ENCODE peak calls at places on chromosomes 6 and 20, in seven cellular contexts. B is naive thymus-derived CD4-positive, alpha-beta T cell; N is fibroblast of lung; Q is MM.1S; Y is tibial artery; E is left ventricle myocardium inferior; L is neuronal stem cell. T is an unnamed sample.

GRCh38 chr20:59665656-59666555 is 61.6 kb downstream of the PHACTR3 start:
- DNase-seq in Y (no peak), Q (no peak), B (no peak), N (no peak), L (no peak), E (no peak), T (no peak)

GRCh38 chr6:20827798-20828197 is 293.5 kb downstream of the CDKAL1 start:
- DNase-seq in Y (no peak), B (no peak), E (no peak), Q (no peak), N (peak; percentile 89), L (no peak), T (no peak)

GRCh38 chr6:69756357-69756756 is 40.5 kb downstream of the LMBRD1 start:
- DNase-seq in Y (no peak), N (no peak), Q (no peak), E (no peak), L (no peak), B (no peak), T (no peak)

GRCh38 chr20:32477594-32478512 is 107.3 kb downstream of the NOL4L start:
- DNase-seq in L (no peak), B (no peak), E (peak; percentile 14), N (no peak), Q (no peak), Y (no peak), T (no peak)

GRCh38 chr6:152765331-152765730 is 14.7 kb downstream of the VIP start:
- DNase-seq in E (no peak), N (no peak), Y (no peak), B (no peak), L (no peak), Q (no peak), T (no peak)

GRCh38 chr20:5757949-5758348 is 7.7 kb downstream of the SHLD1 start:
- DNase-seq in B (no peak), L (no peak), Y (no peak), N (no peak), E (no peak), Q (no peak), T (no peak)

GRCh38 chr6:37483917-37484785 is 15.5 kb downstream of the CCDC167 start:
- DNase-seq in B (peak; percentile 68), L (peak; percentile 61), E (peak; percentile 59), N (peak; percentile 30), Q (peak; percentile 25), Y (no peak), T (peak; percentile 59)

GRCh38 chr6:41577865-41578713 is 31.9 kb downstream of the FOXP4 start:
- DNase-seq in L (peak; percentile 89), N (peak; percentile 57), E (no peak), Q (no peak), Y (no peak), B (no peak), T (no peak)

GRCh38 chr6:143612186-143612585 is 65.6 kb upstream of the PHACTR2 start:
- DNase-seq in B (no peak), E (no peak), N (no peak), Y (no peak), L (no peak), Q (no peak), T (no peak)

GRCh38 chr20:44170796-44171410 is 16.1 kb downstream of the JPH2 start:
- DNase-seq in E (no peak), N (no peak), Y (no peak), B (no peak), L (no peak), Q (no peak), T (no peak)

GRCh38 chr6:127879685-127880084 is 21.2 kb downstream of the THEMIS start:
- DNase-seq in Q (peak; percentile 66), B (no peak), N (peak; percentile 26), E (no peak), Y (no peak), L (peak; percentile 27), T (no peak)

GRCh38 chr6:155340464-155341129 is 26.3 kb upstream of the TFB1M start:
- DNase-seq in E (no peak), N (peak; percentile 43), Q (no peak), Y (no peak), L (no peak), B (no peak), T (no peak)

GRCh38 chr6:155346957-155347356 is 32.7 kb upstream of the TFB1M start:
- DNase-seq in Q (no peak), Y (no peak), E (no peak), B (no peak), L (no peak), N (no peak), T (no peak)

GRCh38 chr6:155344341-155345006 is 30.2 kb upstream of the TFB1M start:
- DNase-seq in L (no peak), B (no peak), E (no peak), Q (no peak), Y (no peak), N (no peak), T (no peak)

DNA sequence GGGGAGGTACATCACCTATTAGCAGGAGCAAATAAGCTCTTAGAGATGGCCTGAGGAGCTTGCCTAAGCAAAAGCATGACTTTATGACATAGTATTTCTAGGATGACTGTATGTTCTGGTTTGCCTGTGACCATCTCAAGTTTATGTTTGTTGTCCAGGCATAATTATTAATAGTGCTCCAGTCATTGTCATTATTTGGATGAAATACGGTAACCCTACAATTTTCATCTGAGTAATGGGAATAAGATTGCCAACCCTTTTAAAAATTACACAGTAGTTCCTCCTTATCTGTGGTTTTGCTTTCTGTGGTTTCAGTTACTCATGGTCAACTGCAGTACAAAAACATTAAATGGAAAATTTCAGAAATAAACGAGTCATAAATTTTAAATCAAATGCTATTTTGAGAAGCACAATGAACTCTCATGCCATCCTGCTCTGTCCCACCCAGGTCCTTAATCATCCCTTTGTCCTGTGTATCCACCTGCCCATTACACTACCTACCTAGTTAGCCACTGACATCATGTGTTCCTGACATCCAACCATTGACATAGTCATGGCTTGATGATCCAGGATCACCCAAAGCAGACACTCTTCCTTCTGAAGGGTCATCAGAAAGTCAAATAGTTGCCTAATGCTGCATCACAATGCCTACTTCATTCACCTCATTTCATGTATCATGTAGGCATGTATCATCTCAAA is 27.0 kb upstream of the TFB1M start:
- DNase-seq in N (peak; percentile 49), E (no peak), Y (no peak), Q (no peak), L (no peak), B (no peak), T (no peak)
- H3K9me3 ChIP-seq in N (no peaks in the 10 kb centered on the region), E (peaks cover 62% of the 10 kb centered on the region), Y (no peaks in the 10 kb centered on the region), Q (no peaks in the 10 kb centered on the region), L (no peaks in the 10 kb centered on the region), B (no peaks in the 10 kb centered on the region), T (peaks cover 23% of the 10 kb centered on the region)

DNA sequence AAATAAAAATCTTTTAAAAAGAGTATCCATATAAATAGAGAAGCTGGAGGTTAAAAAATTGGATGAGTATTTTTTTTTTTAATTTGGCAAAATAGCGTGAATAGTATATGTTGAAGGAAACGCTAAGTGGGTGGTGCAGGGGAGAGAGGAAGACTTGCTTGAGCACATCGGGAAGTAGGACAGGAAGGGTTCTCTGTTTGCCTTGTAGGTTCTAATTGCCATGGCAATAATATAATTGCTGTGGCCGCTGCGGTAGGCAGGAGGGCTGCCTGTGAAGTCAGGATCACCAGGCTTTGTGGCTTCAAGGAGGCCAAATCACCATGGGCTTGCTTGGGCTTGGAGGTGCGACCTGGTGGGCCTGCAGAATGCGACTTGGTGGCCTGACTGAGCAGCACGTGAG is 35.1 kb downstream of the IGF2R start:
- DNase-seq in L (no peak), Y (no peak), E (no peak), N (no peak), B (no peak), Q (no peak), T (no peak)
- H3K9me3 ChIP-seq in L (peaks cover 13% of the 10 kb centered on the region), Y (no peaks in the 10 kb centered on the region), E (no peaks in the 10 kb centered on the region), N (no peaks in the 10 kb centered on the region), B (no peaks in the 10 kb centered on the region), Q (no peaks in the 10 kb centered on the region), T (peaks cover 5% of the 10 kb centered on the region)

DNA sequence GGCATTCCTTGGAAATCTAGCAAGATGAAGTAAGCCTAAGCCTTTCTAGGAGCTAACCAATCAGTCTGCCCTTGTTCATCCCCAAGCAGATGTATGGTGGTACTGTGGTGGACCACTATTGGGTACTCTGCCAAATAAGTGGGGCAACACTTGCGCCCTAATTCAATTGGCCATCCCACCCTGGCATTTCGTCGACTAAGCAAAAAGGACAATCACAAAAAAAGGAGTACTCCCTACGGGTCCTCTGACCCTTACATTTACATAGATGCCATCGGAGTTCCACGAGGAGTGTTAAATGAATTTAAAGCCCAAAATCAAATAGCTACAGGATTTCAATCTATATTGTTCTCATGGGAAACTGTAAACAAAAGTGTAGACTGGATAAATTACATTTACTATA is 19.5 kb downstream of the CHD6 start:
- DNase-seq in E (no peak), B (no peak), Y (no peak), L (no peak), Q (no peak), N (no peak), T (no peak)
- H3K9me3 ChIP-seq in E (peaks cover 60% of the 10 kb centered on the region), B (peaks cover 75% of the 10 kb centered on the region), Y (no peaks in the 10 kb centered on the region), L (peaks cover 29% of the 10 kb centered on the region), Q (no peaks in the 10 kb centered on the region), N (no peaks in the 10 kb centered on the region), T (peaks cover 70% of the 10 kb centered on the region)

GRCh38 chr6:159508966-159509365 is 184.1 kb downstream of the SOD2 start:
- DNase-seq in E (no peak), Q (no peak), N (no peak), B (no peak), Y (no peak), L (no peak), T (no peak)
- H3K9me3 ChIP-seq in E (no peaks in the 10 kb centered on the region), Q (no peaks in the 10 kb centered on the region), N (no peaks in the 10 kb centered on the region), B (no peaks in the 10 kb centered on the region), Y (no peaks in the 10 kb centered on the region), L (peaks cover 4% of the 10 kb centered on the region), T (no peaks in the 10 kb centered on the region)

GRCh38 chr6:22966711-22967110 is 397.3 kb downstream of the HDGFL1 start:
- DNase-seq in N (no peak), B (no peak), Q (no peak), Y (no peak), E (no peak), L (no peak), T (no peak)
- H3K9me3 ChIP-seq in N (no peaks in the 10 kb centered on the region), B (no peaks in the 10 kb centered on the region), Q (no peaks in the 10 kb centered on the region), Y (no peaks in the 10 kb centered on the region), E (no peaks in the 10 kb centered on the region), L (no peaks in the 10 kb centered on the region), T (no peaks in the 10 kb centered on the region)

GRCh38 chr6:169990095-169991030 is 238.9 kb downstream of the ERMARD start:
- DNase-seq in L (no peak), B (peak; percentile 54), Q (no peak), Y (peak; percentile 69), E (no peak), N (no peak), T (peak; percentile 58)

GRCh38 chr6:169991913-169992312 is 240.5 kb downstream of the ERMARD start:
- DNase-seq in Y (no peak), Q (no peak), E (no peak), B (no peak), L (no peak), N (no peak), T (no peak)

GRCh38 chr6:169988769-169989550 is 237.5 kb downstream of the ERMARD start:
- DNase-seq in B (no peak), Q (no peak), L (no peak), Y (peak; percentile 56), E (no peak), N (no peak), T (no peak)

GRCh38 chr6:169991031-169991390 is 239.6 kb downstream of the ERMARD start:
- DNase-seq in L (no peak), Y (no peak), Q (no peak), B (no peak), N (no peak), E (no peak), T (no peak)

DNA sequence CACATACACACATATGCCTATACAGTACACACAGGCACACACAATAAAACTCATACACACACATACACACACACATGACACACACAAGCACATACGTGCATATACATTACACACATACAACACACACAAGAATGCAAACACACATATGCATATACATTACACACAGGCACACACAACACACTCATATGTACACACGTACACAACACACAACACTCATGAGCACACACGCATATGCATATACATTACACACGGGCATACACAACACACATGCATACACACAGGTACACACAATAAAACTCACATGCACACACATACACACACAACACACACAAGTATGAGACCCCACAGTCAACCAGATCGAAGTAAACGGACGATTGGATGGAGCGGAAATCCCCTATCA is 238.2 kb downstream of the ERMARD start:
- DNase-seq in Q (no peak), E (no peak), Y (no peak), N (no peak), B (no peak), L (no peak), T (no peak)
- H3K9me3 ChIP-seq in Q (no peaks in the 10 kb centered on the region), E (no peaks in the 10 kb centered on the region), Y (no peaks in the 10 kb centered on the region), N (no peaks in the 10 kb centered on the region), B (no peaks in the 10 kb centered on the region), L (no peaks in the 10 kb centered on the region), T (no peaks in the 10 kb centered on the region)

T was measured in OCI-LY7.